ENCODE peak calls at places on chromosomes 3 and 15, in four cellular contexts. I is A549, Z is SK-N-SH, C is HepG2. X is an unnamed sample.
A peak's percentile ranks its signal among the peaks of the same experiment; 100 is the strongest.

GRCh38 chr3:186825294-186825821 is 17.2 kb upstream of the ADIPOQ start:
- DNase-seq in I (no peak), Z (no peak), C (no peak), X (no peak)

GRCh38 chr3:142353571-142353970 is 94.3 kb downstream of the XRN1 start:
- DNase-seq in I (no peak), Z (no peak), C (no peak), X (no peak)

GRCh38 chr15:68463996-68464395 is 32.0 kb upstream of the ITGA11 start:
- DNase-seq in I (no peak), Z (no peak), C (no peak), X (no peak)

GRCh38 chr3:56596441-56596840 is 39.5 kb downstream of the CCDC66 start:
- DNase-seq in I (no peak), Z (no peak), C (no peak), X (no peak)

GRCh38 chr15:52491460-52491859 is 37.2 kb downstream of the MYO5A start:
- DNase-seq in I (no peak), Z (no peak), C (no peak), X (no peak)

GRCh38 chr3:55490194-55490913 is 3.2 kb upstream of the WNT5A start:
- DNase-seq in I (no peak), Z (no peak), C (no peak), X (no peak)

GRCh38 chr3:50321844-50322385 is 630 bp downstream of the HYAL2 start:
- DNase-seq in I (no peak), Z (no peak), C (peak; percentile 90), X (no peak)

GRCh38 chr3:43959498-43960447 is 269.0 kb downstream of the ABHD5 start:
- DNase-seq in I (no peak), Z (no peak), C (no peak), X (no peak)

GRCh38 chr3:134937256-134938023 is 142.4 kb downstream of the EPHB1 start:
- DNase-seq in I (no peak), Z (no peak), C (no peak), X (no peak)

GRCh38 chr15:71530116-71530515 is 280.2 kb upstream of the NR2E3 start:
- DNase-seq in I (no peak), Z (no peak), C (no peak), X (no peak)

GRCh38 chr3:190826018-190826417 is 36.5 kb downstream of the GMNC start:
- DNase-seq in I (no peak), Z (no peak), C (no peak), X (no peak)

GRCh38 chr3:190696777-190697501 is 165.6 kb downstream of the GMNC start:
- DNase-seq in I (peak; percentile 40), Z (no peak), C (peak; percentile 24), X (no peak)

GRCh38 chr3:126358038-126358815 is 1.0 kb upstream of the KLF15 start:
- DNase-seq in I (no peak), Z (no peak), C (no peak), X (no peak)

GRCh38 chr3:189304465-189305341 is 132.9 kb downstream of the TPRG1 start:
- DNase-seq in I (peak; percentile 95), Z (no peak), C (no peak), X (no peak)

GRCh38 chr15:67110958-67111864 is 45.8 kb downstream of the SMAD3 start:
- DNase-seq in I (no peak), Z (no peak), C (no peak), X (no peak)

GRCh38 chr3:161567962-161568361 is 71.4 kb downstream of the OTOL1 start:
- DNase-seq in I (no peak), Z (no peak), C (no peak), X (no peak)

GRCh38 chr3:101936419-101937331 is 87.4 kb downstream of the NFKBIZ start:
- DNase-seq in I (peak; percentile 27), Z (no peak), C (no peak), X (peak; percentile 95)

GRCh38 chr15:64813075-64813474 is 12.4 kb downstream of the PIF1 start:
- DNase-seq in I (peak; percentile 39), Z (peak; percentile 84), C (peak; percentile 84), X (no peak)

GRCh38 chr3:38374221-38374620 is 27.6 kb downstream of the XYLB start:
- DNase-seq in I (no peak), Z (no peak), C (no peak), X (no peak)

GRCh38 chr3:175269394-175269793 is 410.3 kb downstream of the NAALADL2 start:
- DNase-seq in I (no peak), Z (no peak), C (no peak), X (no peak)

GRCh38 chr15:52667597-52667996 is 11.6 kb downstream of the ATOSA start:
- DNase-seq in I (no peak), Z (no peak), C (no peak), X (no peak)

GRCh38 chr3:24288538-24289236 is 206.0 kb downstream of the THRB start:
- DNase-seq in I (no peak), Z (no peak), C (no peak), X (no peak)

GRCh38 chr3:2036096-2036495 is 62.6 kb upstream of the CNTN4 start:
- DNase-seq in I (no peak), Z (no peak), C (no peak), X (no peak)

GRCh38 chr15:83435782-83436181 is 11.4 kb upstream of the SH3GL3 start:
- DNase-seq in I (no peak), Z (no peak), C (no peak), X (no peak)

GRCh38 chr3:72997421-72997961 is 880 bp downstream of the PPP4R2 start:
- DNase-seq in I (peak; percentile 72), Z (peak; percentile 59), C (peak; percentile 70), X (no peak)

GRCh38 chr3:115581347-115582135 is 41.8 kb upstream of the GAP43 start:
- DNase-seq in I (no peak), Z (no peak), C (no peak), X (no peak)

GRCh38 chr3:77052733-77053680 is 13.1 kb downstream of the ROBO2 start:
- DNase-seq in I (no peak), Z (peak; percentile 37), C (no peak), X (no peak)

GRCh38 chr3:78204977-78205376 is 1165.1 kb downstream of the ROBO2 start:
- DNase-seq in I (no peak), Z (no peak), C (peak; percentile 3), X (no peak)

DNA sequence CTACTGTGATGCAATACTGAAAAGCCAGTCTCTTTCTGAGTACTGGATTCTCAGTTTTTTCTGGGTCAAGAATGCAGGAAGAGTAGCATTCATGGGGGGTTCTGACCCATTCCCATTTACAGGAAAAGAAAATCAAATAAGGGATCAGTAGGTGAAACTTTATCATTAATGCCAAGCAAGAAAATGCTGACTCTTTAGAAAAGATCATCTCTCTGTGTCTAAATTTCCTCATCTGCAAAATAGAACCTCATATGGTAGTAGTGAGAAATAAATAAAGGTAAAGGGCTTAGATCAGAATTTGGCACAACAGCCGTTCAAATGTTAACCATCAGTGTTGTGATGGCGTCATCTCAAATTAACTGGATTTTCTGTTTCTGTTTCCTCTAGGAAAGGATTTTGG is 807.6 kb upstream of the LMCD1 start:
- DNase-seq in I (no peak), Z (no peak), C (no peak), X (no peak)
- TF ChIP-seq RFX5 in I (no peak), Z (no peak), C (no peak), X (no peak)

DNA sequence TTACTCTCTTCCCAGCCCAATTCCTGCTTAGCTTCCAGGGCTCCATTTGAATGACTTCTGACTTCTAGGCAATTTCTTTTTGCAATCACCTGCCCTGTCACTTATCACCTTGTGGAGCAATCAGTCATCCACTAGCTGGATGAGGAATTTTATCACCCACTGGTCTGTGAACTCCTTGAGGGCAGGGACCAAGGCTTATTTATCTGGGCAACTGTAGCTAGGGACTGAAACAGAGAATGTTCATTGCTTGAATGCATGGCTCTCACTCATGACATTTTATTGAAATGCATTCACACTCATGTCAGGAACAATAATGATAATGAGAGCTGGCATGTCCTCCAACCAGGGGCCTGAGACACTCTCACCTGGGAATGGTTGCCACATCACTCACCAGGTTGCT is 15.5 kb downstream of the TNFAIP8L3 start:
- DNase-seq in I (no peak), Z (no peak), C (no peak), X (no peak)
- TF ChIP-seq CTCF in I (no peak), Z (no peak), C (no peak), X (no peak)

DNA sequence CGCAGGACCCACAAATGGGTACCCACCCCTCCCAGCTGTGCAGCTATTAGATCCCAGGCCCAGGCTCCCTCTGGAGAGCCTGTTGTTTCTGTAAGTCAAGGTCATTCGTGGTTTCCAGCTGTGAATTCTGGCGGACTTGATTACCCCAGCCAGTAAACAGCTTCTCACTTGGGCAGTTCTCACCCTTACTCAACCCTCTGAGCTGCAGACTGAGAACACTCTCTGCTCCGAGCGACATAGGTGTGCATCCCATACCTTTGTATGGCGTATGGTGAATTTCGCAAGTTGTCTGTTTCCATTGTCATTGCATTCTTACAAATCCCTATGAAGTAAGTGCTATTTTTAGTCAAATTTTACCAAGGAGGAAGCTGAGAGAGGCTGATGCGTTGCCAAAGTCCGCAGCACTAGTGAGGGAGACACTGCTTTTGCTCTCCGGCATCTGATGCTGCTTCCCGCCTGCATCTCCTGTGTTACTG is 11.3 kb downstream of the ALPK3 start:
- DNase-seq in I (no peak), Z (no peak), C (no peak), X (no peak)
- TF ChIP-seq PBX3 in I (no peak), Z (no peak), C (no peak), X (no peak)

GRCh38 chr3:32000877-32001276 is 19.3 kb downstream of the ZNF860 start:
- DNase-seq in I (no peak), Z (no peak), C (no peak), X (no peak)
- TF ChIP-seq RFX5 in I (no peak), Z (no peak), C (no peak), X (no peak)

GRCh38 chr15:69593488-69593887 is 140.9 kb downstream of the RPLP1 start:
- DNase-seq in I (no peak), Z (no peak), C (no peak), X (no peak)

GRCh38 chr15:69597061-69597592 is 144.5 kb downstream of the RPLP1 start:
- DNase-seq in I (no peak), Z (no peak), C (no peak), X (no peak)

GRCh38 chr15:69592954-69593353 is 140.3 kb downstream of the RPLP1 start:
- DNase-seq in I (peak; percentile 48), Z (no peak), C (no peak), X (no peak)

GRCh38 chr15:69593981-69594966 is 141.7 kb downstream of the RPLP1 start:
- DNase-seq in I (peak; percentile 98), Z (no peak), C (peak; percentile 98), X (no peak)

DNA sequence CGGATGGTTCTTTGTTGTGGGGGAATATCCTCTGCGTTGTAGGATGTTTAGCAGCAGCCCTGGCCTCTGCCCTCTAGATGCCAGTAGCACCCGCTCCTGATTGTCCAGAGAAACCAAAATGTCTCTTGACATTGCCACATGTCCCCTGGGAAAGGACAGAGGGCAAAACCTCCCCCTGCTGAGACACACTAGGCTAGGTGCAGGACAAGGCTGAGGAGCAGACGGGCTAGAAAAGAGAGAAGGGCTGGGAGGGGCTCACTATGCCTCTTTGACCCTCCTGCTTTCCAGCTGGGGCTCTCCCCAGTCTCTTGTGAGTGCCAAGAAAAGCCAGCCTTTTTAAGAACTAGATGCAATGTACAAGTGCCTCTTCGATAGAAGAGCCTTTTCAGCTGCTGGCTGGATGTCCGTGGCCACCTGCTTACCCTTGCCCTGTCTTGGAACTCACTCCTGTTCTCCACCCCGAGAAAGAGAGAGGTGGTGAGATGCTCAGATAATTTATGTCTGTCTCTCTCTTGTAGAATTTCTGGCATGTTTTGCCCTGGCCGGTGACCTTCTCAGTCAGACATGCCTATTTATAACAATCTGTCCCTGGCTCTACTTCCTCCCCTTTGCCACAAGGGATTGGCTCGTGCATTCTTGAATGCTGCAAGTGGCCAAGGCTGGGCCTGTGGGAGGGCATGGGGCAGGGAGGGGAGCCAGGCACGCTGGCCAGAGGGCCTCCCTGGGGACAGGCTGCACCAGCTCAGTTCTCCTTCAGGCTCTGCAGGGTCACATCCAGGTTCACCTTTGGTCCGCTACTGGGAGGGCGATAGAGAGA is 142.6 kb downstream of the RPLP1 start:
- DNase-seq in I (peak; percentile 56), Z (no peak), C (no peak), X (no peak)
- TF ChIP-seq CTCF in I (no peak), Z (no peak), C (no peak), X (no peak)

GRCh38 chr3:182631183-182632076 is 161.9 kb upstream of the ATP11B start:
- DNase-seq in I (no peak), Z (no peak), C (no peak), X (no peak)
- TF ChIP-seq PBX3 in I (no peak), Z (no peak), C (no peak), X (no peak)